ENCODE peak calls at places on chromosome 12, in nine cellular contexts. E is retinal pigment epithelial cell, O is dorsolateral prefrontal cortex, U is cardiac muscle cell, I is mesothelial cell of epicardium, J is AG04450, Z is epithelial cell of esophagus, V is brain microvascular endothelial cell, T is A549. C is an unnamed sample.
A peak's percentile ranks its signal among the peaks of the same experiment; 100 is the strongest.

GRCh38 chr12:116055895-116056607 is 221.4 kb downstream of the MED13L start:
- DNase-seq in E (no peak), V (no peak), J (no peak), O (no peak), I (no peak), U (no peak), Z (no peak), T (no peak), C (no peak)

GRCh38 chr12:44640831-44641230 is 235.3 kb downstream of the NELL2 start:
- DNase-seq in Z (no peak), J (no peak), O (no peak), E (no peak), V (no peak), I (no peak), T (no peak), U (no peak), C (no peak)

GRCh38 chr12:2555487-2556082 is 239.2 kb upstream of the FKBP4 start:
- DNase-seq in I (no peak), U (no peak), Z (no peak), T (no peak), E (no peak), O (no peak), J (no peak), V (no peak), C (no peak)

GRCh38 chr12:46386360-46386867 is 13.8 kb upstream of the SLC38A2 start:
- DNase-seq in E (peak; percentile 89), V (peak; percentile 73), J (peak; percentile 90), I (no peak), O (no peak), Z (peak; percentile 88), T (peak; percentile 86), U (peak; percentile 95), C (no peak)

GRCh38 chr12:65279387-65280112 is 1.1 kb downstream of the MSRB3 start:
- DNase-seq in U (no peak), J (no peak), I (no peak), E (no peak), O (peak; percentile 20), T (no peak), V (no peak), Z (no peak), C (no peak)

GRCh38 chr12:28936221-28936620 is 212.9 kb upstream of the FAR2 start:
- DNase-seq in U (no peak), E (peak; percentile 31), O (no peak), V (no peak), I (no peak), J (no peak), T (no peak), Z (no peak), C (no peak)

GRCh38 chr12:11705010-11705409 is 55.5 kb downstream of the ETV6 start:
- DNase-seq in U (peak; percentile 82), V (peak; percentile 91), I (no peak), O (no peak), J (peak; percentile 77), Z (peak; percentile 95), E (no peak), T (peak; percentile 54), C (no peak)

GRCh38 chr12:116142936-116143882 is 134.3 kb downstream of the MED13L start:
- DNase-seq in O (no peak), I (no peak), Z (peak; percentile 79), V (peak; percentile 83), J (no peak), T (peak; percentile 33), E (no peak), U (peak; percentile 68), C (no peak)

GRCh38 chr12:119544780-119545625 is 48.6 kb upstream of the TMEM233 start:
- DNase-seq in V (peak; percentile 68), J (peak; percentile 49), I (peak; percentile 34), U (peak; percentile 84), Z (peak; percentile 75), O (peak; percentile 56), T (peak; percentile 75), E (peak; percentile 26), C (no peak)

GRCh38 chr12:105477873-105478272 is 147.4 kb downstream of the C12orf75 start:
- DNase-seq in E (no peak), J (no peak), T (no peak), Z (no peak), U (no peak), O (no peak), V (no peak), I (no peak), C (no peak)

GRCh38 chr12:70798016-70798768 is 122.3 kb downstream of the PTPRR start:
- DNase-seq in U (no peak), J (no peak), Z (peak; percentile 21), V (no peak), E (no peak), T (no peak), O (no peak), I (no peak), C (no peak)

GRCh38 chr12:96445743-96446655 is 43.4 kb upstream of the CFAP54 start:
- DNase-seq in T (peak; percentile 24), J (peak; percentile 79), U (peak; percentile 97), O (no peak), I (no peak), Z (peak; percentile 96), E (peak; percentile 63), V (peak; percentile 98), C (no peak)

GRCh38 chr12:98551787-98552186 is 36.4 kb downstream of the TMPO start:
- DNase-seq in O (no peak), E (no peak), Z (no peak), U (no peak), J (no peak), T (no peak), V (no peak), I (no peak), C (no peak)

GRCh38 chr12:52865090-52865944 is 16.5 kb upstream of the KRT78 start:
- DNase-seq in V (peak; percentile 56), Z (peak; percentile 86), T (peak; percentile 92), O (peak; percentile 52), J (peak; percentile 47), E (no peak), I (peak; percentile 51), U (peak; percentile 83), C (peak; percentile 89)

GRCh38 chr12:59403259-59403932 is 192.4 kb upstream of the SLC16A7 start:
- DNase-seq in Z (peak; percentile 67), O (peak; percentile 29), T (peak; percentile 59), V (peak; percentile 76), U (peak; percentile 82), E (peak; percentile 17), I (no peak), J (peak; percentile 52), C (no peak)

GRCh38 chr12:120925740-120926563 is 21.8 kb upstream of the SPPL3 start:
- DNase-seq in E (no peak), I (no peak), T (no peak), O (no peak), J (no peak), V (no peak), U (no peak), Z (peak; percentile 100), C (no peak)

GRCh38 chr12:48296586-48297396 is 53.9 kb downstream of the ZNF641 start:
- DNase-seq in U (peak; percentile 91), J (peak; percentile 10), T (peak; percentile 71), O (peak; percentile 76), Z (peak; percentile 92), E (peak; percentile 62), I (peak; percentile 38), V (peak; percentile 75), C (no peak)

GRCh38 chr12:57766464-57767311 is at the start of gene CYP27B1:
- DNase-seq in V (no peak), J (no peak), Z (peak; percentile 78), U (peak; percentile 59), I (no peak), O (no peak), E (no peak), T (peak; percentile 54), C (no peak)

GRCh38 chr12:57764662-57765002 is 2.2 kb downstream of the CYP27B1 start:
- DNase-seq in T (no peak), O (no peak), I (no peak), J (no peak), U (no peak), Z (no peak), V (no peak), E (no peak), C (no peak)

GRCh38 chr12:57763881-57764661 is 2.8 kb downstream of the CYP27B1 start:
- DNase-seq in T (no peak), O (no peak), Z (no peak), E (no peak), I (no peak), U (no peak), V (no peak), J (no peak), C (no peak)

GRCh38 chr12:57765698-57766463 is 997 bp downstream of the CYP27B1 start:
- DNase-seq in Z (peak; percentile 24), V (no peak), T (no peak), I (no peak), J (no peak), O (no peak), U (no peak), E (no peak), C (no peak)

DNA sequence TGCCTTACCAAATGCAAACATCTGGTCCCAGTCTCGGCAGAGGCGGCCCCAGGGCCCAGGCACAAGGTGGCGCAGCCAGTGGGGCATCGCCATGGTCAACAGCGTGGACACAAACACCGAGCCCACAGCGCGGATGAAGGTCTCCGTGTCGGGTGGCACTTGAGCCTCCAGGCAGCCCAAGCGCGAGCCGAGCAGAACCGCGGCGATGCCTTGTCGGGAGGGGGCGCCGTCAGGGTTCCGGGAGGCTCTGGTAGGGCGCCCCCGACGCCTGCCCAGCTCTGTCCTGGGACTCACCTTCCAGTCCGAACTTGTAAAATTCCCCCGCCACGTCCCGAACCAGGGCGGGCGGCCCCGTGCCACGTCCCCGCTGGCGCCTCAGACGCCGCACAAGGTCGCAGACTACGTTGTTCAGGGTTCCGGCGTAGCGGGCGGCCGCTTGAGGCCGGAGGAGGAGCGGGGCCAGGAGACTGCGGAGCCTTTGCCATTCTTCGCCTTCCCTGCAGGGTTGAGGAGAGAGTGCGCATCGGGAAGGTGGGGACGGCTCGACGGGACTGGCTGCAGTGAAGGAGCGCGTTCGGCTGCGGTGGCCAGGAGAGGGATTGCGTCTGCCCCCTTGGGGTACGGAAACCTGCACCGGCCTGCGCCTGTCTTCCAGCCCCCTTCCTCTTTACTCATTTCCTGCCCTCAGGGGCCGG is 1.7 kb downstream of the CYP27B1 start:
- DNase-seq in Z (peak; percentile 86), U (peak; percentile 37), E (no peak), J (no peak), V (no peak), I (no peak), T (peak; percentile 74), O (no peak), C (no peak)
- TF ChIP-seq CTCF in Z (peak; percentile 31), U (peak; percentile 47), E (peak; percentile 46), J (peak; percentile 44), V (peak; percentile 62), I (no peak), T (peak; percentile 67), O (no peak), C (peak; percentile 50)

GRCh38 chr12:83656004-83656403 is 969.3 kb downstream of the TMTC2 start:
- DNase-seq in U (no peak), J (no peak), E (no peak), V (no peak), I (no peak), T (no peak), O (no peak), Z (peak; percentile 11), C (no peak)
- TF ChIP-seq CTCF in U (no peak), J (no peak), E (no peak), V (no peak), I (no peak), T (no peak), O (no peak), Z (no peak), C (no peak)

GRCh38 chr12:85310456-85311076 is 30.5 kb downstream of the ALX1 start:
- DNase-seq in V (no peak), J (no peak), U (peak; percentile 34), O (no peak), I (no peak), Z (peak; percentile 10), E (no peak), T (peak; percentile 20), C (no peak)
- TF ChIP-seq CTCF in V (no peak), J (peak; percentile 42), U (peak; percentile 28), O (peak; percentile 52), I (peak; percentile 76), Z (peak; percentile 13), E (peak; percentile 27), T (peak; percentile 56), C (peak; percentile 59)

GRCh38 chr12:85955127-85955526 is 81.0 kb downstream of the NTS start:
- DNase-seq in U (peak; percentile 23), J (no peak), O (no peak), T (no peak), Z (peak; percentile 4), I (no peak), V (no peak), E (no peak), C (no peak)
- TF ChIP-seq CTCF in U (peak; percentile 29), J (peak; percentile 25), O (peak; percentile 40), T (peak; percentile 48), Z (no peak), I (peak; percentile 63), V (no peak), E (peak; percentile 31), C (peak; percentile 57)